ENCODE peak calls at places on chromosomes 11 and 22, in eight cellular contexts. A is ascending aorta; F is stimulated activated CD4-positive, alpha-beta T cell treated with anti-CD3 and anti-CD28 coated beads, Interleukin-4, amount 100 ng/mL, for 4 hours; L is GM23248; Z is activated CD4-positive, alpha-beta T cell treated with anti-CD3 and anti-CD28 coated beads for 4 hours; G is NAMALWA; S is psoas muscle; C is CD8-positive, alpha-beta T cell. E is an unnamed sample.

GRCh38 chr11:80846979-80847378 is 1406.1 kb upstream of the TENM4 start:
- DNase-seq in S (no peak), F (no peak), G (no peak), A (no peak), C (no peak), L (no peak), Z (no peak), E (no peak)

GRCh38 chr11:2325719-2326118 is 23.9 kb downstream of the TSPAN32 start:
- DNase-seq in G (no peak), S (no peak), A (no peak), C (no peak), L (peak; percentile 73), Z (no peak), F (no peak), E (no peak)

GRCh38 chr22:30253205-30253852 is 6.8 kb upstream of the LIF start:
- DNase-seq in L (peak; percentile 37), S (peak; percentile 73), G (no peak), F (no peak), A (no peak), Z (no peak), C (no peak), E (no peak)

GRCh38 chr11:102115557-102115956 is 5.3 kb downstream of the YAP1 start:
- DNase-seq in Z (no peak), C (no peak), A (no peak), F (no peak), S (no peak), G (no peak), L (peak; percentile 63), E (no peak)

GRCh38 chr22:42184852-42185251 is 54.2 kb upstream of the CYP2D6 start:
- DNase-seq in G (no peak), F (no peak), A (no peak), C (no peak), Z (no peak), S (no peak), L (peak; percentile 12), E (no peak)

GRCh38 chr11:75734491-75735180 is 17.0 kb downstream of the MOGAT2 start:
- DNase-seq in G (no peak), Z (no peak), S (no peak), C (no peak), L (no peak), F (no peak), A (peak; percentile 56), E (no peak)

GRCh38 chr11:71338806-71339177 is 86.4 kb upstream of the SHANK2 start:
- DNase-seq in C (no peak), F (no peak), L (no peak), S (no peak), A (no peak), G (no peak), Z (no peak), E (no peak)

GRCh38 chr11:68825603-68826002 is 16.1 kb downstream of the CPT1A start:
- DNase-seq in Z (peak; percentile 52), L (no peak), F (peak; percentile 67), S (no peak), G (no peak), A (no peak), C (no peak), E (peak; percentile 84)

GRCh38 chr11:72700026-72700610 is 25.9 kb upstream of the PDE2A start:
- DNase-seq in A (no peak), Z (no peak), F (no peak), C (no peak), G (no peak), L (peak; percentile 90), S (no peak), E (no peak)

GRCh38 chr22:49966716-49967332 is 6.3 kb downstream of the PIM3 start:
- DNase-seq in A (peak; percentile 75), G (no peak), Z (peak; percentile 30), S (peak; percentile 82), F (no peak), C (no peak), L (no peak), E (peak; percentile 27)

GRCh38 chr11:24678956-24679355 is 182.1 kb downstream of the LUZP2 start:
- DNase-seq in C (no peak), S (no peak), G (no peak), Z (no peak), L (no peak), F (no peak), A (no peak), E (no peak)

GRCh38 chr11:11731311-11732083 is 109.7 kb upstream of the GALNT18 start:
- DNase-seq in C (no peak), A (no peak), L (peak; percentile 85), F (no peak), Z (no peak), S (no peak), G (no peak), E (no peak)

GRCh38 chr11:78189851-78190250 is 1.1 kb downstream of the USP35 start:
- DNase-seq in C (no peak), Z (no peak), S (no peak), F (no peak), L (peak; percentile 18), A (no peak), G (peak; percentile 15), E (no peak)

E was measured in KBM-7.